ENCODE peak calls at places on chromosomes 4 and X, in ten cellular contexts. O, U, H, S, M, D, C, B, T and X are unnamed samples.

GRCh38 chrX:2576793-2577192 is 76.0 kb upstream of the DHRSX start:
- DNase-seq in H (no peak), T (no peak), D (no peak), B (no peak), U (no peak), C (no peak), O (no peak), M (peak; percentile 49), S (no peak), X (no peak)

GRCh38 chrX:43655151-43655676 is 885 bp upstream of the MAOA start:
- DNase-seq in B (no peak), T (peak; percentile 3), D (no peak), M (no peak), H (peak; percentile 48), O (peak; percentile 63), U (peak; percentile 52), C (peak; percentile 69), S (no peak), X (no peak)

GRCh38 chr4:137414802-137415201 is 117.5 kb downstream of the PCDH18 start:
- DNase-seq in S (no peak), U (no peak), C (no peak), H (no peak), B (no peak), O (no peak), M (no peak), D (no peak), T (no peak), X (no peak)

GRCh38 chrX:79325263-79325958 is 41.7 kb downstream of the ITM2A start:
- DNase-seq in T (no peak), H (peak; percentile 17), B (no peak), C (no peak), M (no peak), U (no peak), D (no peak), S (no peak), O (no peak), X (no peak)

GRCh38 chr4:166198041-166198440 is 325.0 kb downstream of the TLL1 start:
- DNase-seq in O (no peak), M (no peak), S (no peak), U (no peak), C (no peak), H (no peak), B (no peak), D (no peak), T (no peak), X (no peak)

GRCh38 chr4:147791870-147792269 is 60.0 kb downstream of the ARHGAP10 start:
- DNase-seq in T (no peak), D (no peak), H (no peak), U (no peak), M (no peak), C (no peak), B (no peak), S (no peak), O (no peak), X (no peak)

GRCh38 chr4:111198426-111198825 is 575.5 kb upstream of the PITX2 start:
- DNase-seq in H (no peak), O (no peak), B (no peak), U (no peak), S (no peak), T (no peak), M (no peak), D (no peak), C (no peak), X (no peak)

GRCh38 chr4:112315446-112315845 is 18.3 kb downstream of the ALPK1 start:
- DNase-seq in S (no peak), B (no peak), O (no peak), H (no peak), U (no peak), D (no peak), T (no peak), C (no peak), M (no peak), X (no peak)

GRCh38 chr4:107283587-107284559 is 247.8 kb upstream of the DKK2 start:
- DNase-seq in T (peak; percentile 95), S (no peak), H (peak; percentile 17), O (no peak), U (no peak), M (no peak), D (no peak), C (no peak), B (peak; percentile 87), X (no peak)

GRCh38 chrX:109782994-109783711 is 50.1 kb upstream of the ACSL4 start:
- DNase-seq in U (no peak), D (no peak), M (no peak), O (no peak), C (no peak), S (no peak), T (peak; percentile 45), B (no peak), H (no peak), X (no peak)

GRCh38 chr4:139279723-139280620 is at the start of gene MGARP:
- DNase-seq in S (no peak), C (no peak), M (no peak), D (no peak), O (peak; percentile 49), H (peak; percentile 93), U (no peak), B (no peak), T (peak; percentile 30), X (no peak)

GRCh38 chr4:140448162-140448561 is 20.7 kb upstream of the CLGN start:
- DNase-seq in U (no peak), H (no peak), S (no peak), B (no peak), D (no peak), C (no peak), T (no peak), M (no peak), O (no peak), X (no peak)

GRCh38 chr4:31844350-31844749 is 1124.2 kb downstream of the PCDH7 start:
- DNase-seq in O (no peak), M (no peak), C (no peak), H (no peak), U (no peak), D (no peak), B (no peak), T (no peak), S (no peak), X (no peak)

GRCh38 chr4:151199496-151200190 is 77.3 kb upstream of the PRSS48 start:
- DNase-seq in B (no peak), U (no peak), H (no peak), M (no peak), O (no peak), S (no peak), D (no peak), T (no peak), C (no peak), X (no peak)

DNA sequence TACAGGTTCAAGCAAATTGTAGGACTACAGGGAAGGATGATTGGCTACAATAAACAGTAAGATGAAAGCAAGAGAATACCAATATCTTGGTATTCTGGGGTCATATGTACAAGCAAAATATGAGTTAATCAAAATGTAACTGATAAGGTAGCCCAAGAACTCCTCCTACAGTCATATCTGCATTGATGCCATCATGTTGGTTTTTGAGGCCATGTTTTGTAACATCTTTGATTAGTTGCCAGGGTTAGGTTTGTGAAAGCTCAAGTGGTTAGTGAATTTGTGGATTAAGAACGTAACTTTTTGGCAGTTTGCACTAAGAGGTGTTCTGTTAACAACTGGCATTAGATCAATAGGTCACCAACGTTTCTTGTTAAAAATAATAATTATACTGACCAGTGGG is 59.6 kb downstream of the USP9X start:
- DNase-seq in D (no peak), S (no peak), T (no peak), M (no peak), C (no peak), O (no peak), B (no peak), U (no peak), H (no peak), X (no peak)
- H3K36me3 ChIP-seq in D (peaks cover 72% of the 10 kb centered on the region), S (peaks cover 3% of the 10 kb centered on the region), T (peaks cover 13% of the 10 kb centered on the region), M (peaks cover 11% of the 10 kb centered on the region), C (peaks cover 87% of the 10 kb centered on the region), O (peaks cover 43% of the 10 kb centered on the region), B (peaks cover 1% of the 10 kb centered on the region), U (no peaks in the 10 kb centered on the region), H (peaks cover 66% of the 10 kb centered on the region), X (peaks cover 5% of the 10 kb centered on the region)

DNA sequence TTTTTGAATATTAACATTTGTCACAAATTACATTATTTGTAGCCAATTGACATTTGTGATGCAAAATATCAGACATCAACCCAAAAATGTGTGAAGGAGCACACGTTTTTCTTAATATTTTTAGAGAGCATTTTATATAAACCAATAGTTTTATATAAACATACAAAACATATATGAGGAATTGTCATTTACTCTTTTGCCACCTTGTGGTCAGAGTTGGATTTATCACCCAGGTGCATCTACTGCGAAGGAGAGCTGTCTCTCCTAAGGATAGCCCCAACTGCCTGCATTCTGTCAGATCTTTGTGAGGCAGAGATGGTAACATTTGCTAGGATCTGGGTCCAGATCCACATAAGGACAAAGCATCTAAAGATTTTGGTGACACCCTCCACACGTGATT is 2.5 kb upstream of the USP27X start:
- DNase-seq in B (no peak), O (no peak), D (peak; percentile 5), M (peak; percentile 12), C (no peak), S (peak; percentile 22), U (no peak), H (peak; percentile 51), T (peak; percentile 23), X (no peak)
- H3K36me3 ChIP-seq in B (no peaks in the 10 kb centered on the region), O (no peaks in the 10 kb centered on the region), D (no peaks in the 10 kb centered on the region), M (no peaks in the 10 kb centered on the region), C (no peaks in the 10 kb centered on the region), S (no peaks in the 10 kb centered on the region), U (no peaks in the 10 kb centered on the region), H (no peaks in the 10 kb centered on the region), T (no peaks in the 10 kb centered on the region), X (no peaks in the 10 kb centered on the region)

GRCh38 chrX:24703185-24703494 is 9.4 kb downstream of the POLA1 start:
- DNase-seq in B (no peak), U (no peak), H (no peak), O (no peak), S (no peak), M (no peak), T (no peak), C (no peak), D (no peak), X (no peak)

DNA sequence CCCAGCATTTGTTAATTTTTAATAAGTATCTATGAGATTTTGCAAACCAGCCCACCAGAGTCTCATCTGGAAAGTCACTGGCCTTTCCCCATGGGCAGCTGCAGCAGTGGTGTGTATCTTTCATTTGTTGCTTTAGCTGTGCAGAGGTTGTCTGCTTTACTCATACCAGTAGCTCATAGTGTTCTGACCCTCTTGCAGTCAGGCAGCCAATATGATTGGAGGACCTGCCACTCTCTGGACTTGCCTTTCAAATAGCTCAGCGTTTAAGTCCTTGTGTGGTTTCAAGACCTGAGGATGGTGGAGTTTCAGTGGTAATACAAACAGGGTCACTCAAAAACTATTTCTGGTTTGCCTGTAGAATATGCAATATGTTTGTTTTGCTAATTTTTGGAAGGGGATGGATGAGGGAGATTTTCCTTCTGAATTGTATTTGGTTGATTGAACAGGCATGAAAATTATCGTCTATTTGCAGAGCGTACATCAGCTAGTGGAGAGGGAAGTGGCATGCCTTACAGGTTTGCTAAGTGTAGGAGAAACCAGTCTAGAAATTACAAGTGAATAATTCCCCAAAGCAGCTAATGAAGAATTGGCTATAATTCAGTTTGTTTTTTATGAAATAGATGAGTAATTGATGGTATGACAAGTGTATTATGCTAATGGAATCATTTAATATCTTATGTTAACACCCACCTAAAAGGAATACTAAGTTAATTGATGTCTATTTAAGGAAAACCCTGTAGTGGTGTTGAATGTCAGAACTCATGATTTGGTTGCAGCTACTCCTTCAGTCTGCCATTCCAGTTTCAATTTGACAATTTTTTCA is 8.9 kb downstream of the POLA1 start:
- DNase-seq in S (no peak), H (no peak), B (no peak), O (no peak), D (no peak), T (no peak), C (no peak), M (no peak), U (no peak), X (no peak)
- H3K36me3 ChIP-seq in S (no peaks in the 10 kb centered on the region), H (peaks cover 5% of the 10 kb centered on the region), B (no peaks in the 10 kb centered on the region), O (peaks cover 43% of the 10 kb centered on the region), D (peaks cover 25% of the 10 kb centered on the region), T (peaks cover 1% of the 10 kb centered on the region), C (peaks cover 50% of the 10 kb centered on the region), M (peaks cover 9% of the 10 kb centered on the region), U (no peaks in the 10 kb centered on the region), X (no peaks in the 10 kb centered on the region)

GRCh38 chr4:93000914-93001313 is 697.1 kb downstream of the GRID2 start:
- DNase-seq in T (no peak), C (no peak), O (no peak), M (no peak), U (no peak), H (no peak), S (no peak), B (no peak), D (no peak), X (no peak)
- H3K36me3 ChIP-seq in T (no peaks in the 10 kb centered on the region), C (no peaks in the 10 kb centered on the region), O (no peaks in the 10 kb centered on the region), M (no peaks in the 10 kb centered on the region), U (no peaks in the 10 kb centered on the region), H (no peaks in the 10 kb centered on the region), S (no peaks in the 10 kb centered on the region), B (no peaks in the 10 kb centered on the region), D (no peaks in the 10 kb centered on the region), X (no peaks in the 10 kb centered on the region)